ENCODE peak calls at places on chromosomes 11 and 22, in eight cellular contexts. E is H54; G is natural killer cell treated with Interleukin-12 subunit alpha and Interleukin-12 subunit beta and Interleukin-15 and Interleukin-18, amount 100 ng/mL, for 72 hours; Y is RKO; B is activated CD4-positive, alpha-beta T cell treated with anti-CD3 and anti-CD28 coated beads, Interleukin-2, amount 50 U/mL, for 24 hours; F is T-helper 2 cell; M is transverse colon; A is stimulated activated CD4-positive, alpha-beta T cell treated with anti-CD3 and anti-CD28 coated beads, Interleukin-4, amount 100 ng/mL, for 48 hours. I is an unnamed sample.

GRCh38 chr22:29987143-29987542 is 93.1 kb upstream of the HORMAD2 start:
- DNase-seq in E (no peak), G (no peak), Y (no peak), B (no peak), F (no peak), M (no peak), A (no peak), I (peak)

GRCh38 chr22:46585340-46586122 is 34.7 kb upstream of the GRAMD4 start:
- DNase-seq in E (no peak), G (peak), Y (no peak), B (no peak), F (no peak), M (no peak), A (no peak), I (no peak)

GRCh38 chr22:25823276-25823675 is 81.3 kb downstream of the MYO18B start:
- DNase-seq in E (no peak), G (no peak), Y (no peak), B (no peak), F (no peak), M (no peak), A (no peak), I (no peak)

GRCh38 chr11:94325681-94326080 is 21.3 kb downstream of the IZUMO1R start:
- DNase-seq in E (no peak), G (peak), Y (no peak), B (no peak), F (peak), M (peak), A (peak), I (peak)

GRCh38 chr11:123551085-123551484 is 103.3 kb downstream of the SCN3B start:
- DNase-seq in E (no peak), G (no peak), Y (no peak), B (no peak), F (no peak), M (no peak), A (no peak), I (no peak)

GRCh38 chr11:96426356-96427103 is 36.7 kb downstream of the JRKL start:
- DNase-seq in E (no peak), G (no peak), Y (peak), B (no peak), F (no peak), M (no peak), A (no peak), I (no peak)

GRCh38 chr11:66467034-66467659 is 442 bp downstream of the PELI3 start:
- DNase-seq in E (peak), G (no peak), Y (peak), B (peak), F (no peak), M (peak), A (peak), I (no peak)

GRCh38 chr11:16779436-16779835 is 41.0 kb downstream of the C11orf58 start:
- DNase-seq in E (no peak), G (no peak), Y (no peak), B (no peak), F (no peak), M (peak), A (no peak), I (no peak)

GRCh38 chr11:114775849-114776621 is 97.7 kb downstream of the NXPE2 start:
- DNase-seq in E (no peak), G (no peak), Y (no peak), B (no peak), F (no peak), M (no peak), A (no peak), I (no peak)

GRCh38 chr22:32339190-32340012 is 18.3 kb upstream of the RFPL3 start:
- DNase-seq in E (no peak), G (no peak), Y (no peak), B (no peak), F (no peak), M (no peak), A (no peak), I (no peak)

GRCh38 chr11:93740802-93741093 is 547 bp downstream of the TAF1D start:
- DNase-seq in E (no peak), G (peak), Y (peak), B (peak), F (peak), M (peak), A (peak), I (peak)

GRCh38 chr11:25992254-25992653 is 339.7 kb upstream of the ANO3 start:
- DNase-seq in E (no peak), G (no peak), Y (no peak), B (no peak), F (no peak), M (no peak), A (no peak), I (no peak)

GRCh38 chr11:120390585-120390922 is 54.3 kb downstream of the ARHGEF12 start:
- DNase-seq in E (no peak), G (no peak), Y (no peak), B (no peak), F (no peak), M (no peak), A (no peak), I (no peak)

GRCh38 chr11:16211407-16211806 is 144.9 kb downstream of the SOX6 start:
- DNase-seq in E (no peak), G (no peak), Y (no peak), B (no peak), F (no peak), M (no peak), A (no peak), I (no peak)

GRCh38 chr11:59802639-59803176 is 7.9 kb downstream of the MRPL16 start:
- DNase-seq in E (no peak), G (peak), Y (peak), B (peak), F (no peak), M (no peak), A (no peak), I (no peak)

GRCh38 chr22:40898850-40899357 is 37.0 kb upstream of the DNAJB7 start:
- DNase-seq in E (peak), G (no peak), Y (peak), B (peak), F (no peak), M (no peak), A (no peak), I (no peak)

GRCh38 chr22:44366372-44367310 is 53.9 kb upstream of the SHISAL1 start:
- DNase-seq in E (no peak), G (no peak), Y (no peak), B (no peak), F (no peak), M (no peak), A (no peak), I (no peak)

GRCh38 chr11:124115782-124116616 is 749 bp downstream of the VWA5A start:
- DNase-seq in E (no peak), G (no peak), Y (no peak), B (no peak), F (no peak), M (peak), A (no peak), I (peak)

GRCh38 chr11:123438191-123438627 is 8.1 kb downstream of the GRAMD1B start:
- DNase-seq in E (no peak), G (no peak), Y (no peak), B (no peak), F (no peak), M (no peak), A (no peak), I (no peak)

GRCh38 chr11:123407124-123407995 is 22.7 kb upstream of the GRAMD1B start:
- DNase-seq in E (peak), G (no peak), Y (peak), B (peak), F (peak), M (peak), A (peak), I (peak)

GRCh38 chr22:46576556-46577351 is 39.3 kb upstream of the CELSR1 start:
- DNase-seq in E (peak), G (peak), Y (peak), B (peak), F (peak), M (peak), A (peak), I (peak)

GRCh38 chr11:86089659-86090058 is 20.8 kb upstream of the PICALM start:
- DNase-seq in E (no peak), G (no peak), Y (no peak), B (no peak), F (no peak), M (no peak), A (no peak), I (no peak)

GRCh38 chr11:57680552-57680874 is 12.6 kb downstream of the ZDHHC5 start:
- DNase-seq in E (no peak), G (no peak), Y (peak), B (no peak), F (no peak), M (no peak), A (no peak), I (no peak)

GRCh38 chr11:119983240-119983732 is 154.6 kb downstream of the TRIM29 start:
- DNase-seq in E (no peak), G (no peak), Y (no peak), B (no peak), F (no peak), M (no peak), A (no peak), I (no peak)

GRCh38 chr11:2668876-2669275 is 30.9 kb downstream of the KCNQ1OT1 start:
- DNase-seq in E (no peak), G (no peak), Y (no peak), B (no peak), F (no peak), M (no peak), A (no peak), I (no peak)

GRCh38 chr11:119417726-119418540 is 5.0 kb downstream of the THY1 start:
- DNase-seq in E (peak), G (no peak), Y (no peak), B (no peak), F (no peak), M (no peak), A (no peak), I (no peak)